ENCODE peak calls at places on chromosomes 2 and 18, in eight cellular contexts. One of them, this sample, is unnamed.

GRCh38 chr2:36670881-36671595 is 25.5 kb upstream of the VIT start:
- DNase-seq in ovary: no peak
- DNase-seq in prostate gland: no peak
- DNase-seq in Peyer's patch: no peak
- DNase-seq in heart right ventricle: no peak
- DNase-seq in colonic mucosa: no peak
- DNase-seq in neural progenitor cell: no peak
- DNase-seq in breast epithelium: no peak
- DNase-seq in this sample: no peak

GRCh38 chr2:147790580-147790979 is 54.2 kb upstream of the ACVR2A start:
- DNase-seq in ovary: no peak
- DNase-seq in prostate gland: no peak
- DNase-seq in Peyer's patch: no peak
- DNase-seq in heart right ventricle: no peak
- DNase-seq in colonic mucosa: no peak
- DNase-seq in neural progenitor cell: no peak
- DNase-seq in breast epithelium: no peak
- DNase-seq in this sample: no peak

GRCh38 chr2:122322815-122323214 is 567.4 kb downstream of the TSN start:
- DNase-seq in ovary: no peak
- DNase-seq in prostate gland: no peak
- DNase-seq in Peyer's patch: no peak
- DNase-seq in heart right ventricle: no peak
- DNase-seq in colonic mucosa: no peak
- DNase-seq in neural progenitor cell: peak; percentile 48
- DNase-seq in breast epithelium: no peak
- DNase-seq in this sample: no peak

GRCh38 chr18:45662468-45662867 is 47.2 kb downstream of the SLC14A2 start:
- DNase-seq in ovary: no peak
- DNase-seq in prostate gland: no peak
- DNase-seq in Peyer's patch: no peak
- DNase-seq in heart right ventricle: no peak
- DNase-seq in colonic mucosa: no peak
- DNase-seq in neural progenitor cell: no peak
- DNase-seq in breast epithelium: no peak
- DNase-seq in this sample: no peak

GRCh38 chr18:34803877-34804276 is 93.8 kb downstream of the DTNA start:
- DNase-seq in ovary: no peak
- DNase-seq in prostate gland: no peak
- DNase-seq in Peyer's patch: no peak
- DNase-seq in heart right ventricle: no peak
- DNase-seq in colonic mucosa: no peak
- DNase-seq in neural progenitor cell: no peak
- DNase-seq in breast epithelium: no peak
- DNase-seq in this sample: no peak

GRCh38 chr2:198930170-198930569 is 527.6 kb downstream of the SATB2 start:
- DNase-seq in ovary: no peak
- DNase-seq in prostate gland: no peak
- DNase-seq in Peyer's patch: peak; percentile 51
- DNase-seq in heart right ventricle: no peak
- DNase-seq in colonic mucosa: no peak
- DNase-seq in neural progenitor cell: peak; percentile 33
- DNase-seq in breast epithelium: no peak
- DNase-seq in this sample: no peak

GRCh38 chr2:70087703-70088507 is 628 bp downstream of the PCBP1 start:
- DNase-seq in ovary: peak; percentile 53
- DNase-seq in prostate gland: peak; percentile 26
- DNase-seq in Peyer's patch: peak; percentile 73
- DNase-seq in heart right ventricle: peak; percentile 51
- DNase-seq in colonic mucosa: peak; percentile 79
- DNase-seq in neural progenitor cell: peak; percentile 67
- DNase-seq in breast epithelium: peak; percentile 42
- DNase-seq in this sample: peak; percentile 58

GRCh38 chr2:239543696-239544095 is 142.9 kb upstream of the HDAC4 start:
- DNase-seq in ovary: no peak
- DNase-seq in prostate gland: no peak
- DNase-seq in Peyer's patch: no peak
- DNase-seq in heart right ventricle: no peak
- DNase-seq in colonic mucosa: no peak
- DNase-seq in neural progenitor cell: no peak
- DNase-seq in breast epithelium: no peak
- DNase-seq in this sample: no peak

GRCh38 chr2:119283873-119284331 is 60.3 kb downstream of the STEAP3 start:
- DNase-seq in ovary: no peak
- DNase-seq in prostate gland: peak; percentile 95
- DNase-seq in Peyer's patch: peak; percentile 59
- DNase-seq in heart right ventricle: peak; percentile 46
- DNase-seq in colonic mucosa: no peak
- DNase-seq in neural progenitor cell: no peak
- DNase-seq in breast epithelium: peak; percentile 97
- DNase-seq in this sample: peak; percentile 69

GRCh38 chr2:224086226-224086911 is 47.3 kb upstream of the SERPINE2 start:
- DNase-seq in ovary: no peak
- DNase-seq in prostate gland: no peak
- DNase-seq in Peyer's patch: no peak
- DNase-seq in heart right ventricle: no peak
- DNase-seq in colonic mucosa: no peak
- DNase-seq in neural progenitor cell: no peak
- DNase-seq in breast epithelium: no peak
- DNase-seq in this sample: no peak

GRCh38 chr2:84781942-84782716 is 98.8 kb downstream of the TRABD2A start:
- DNase-seq in ovary: no peak
- DNase-seq in prostate gland: no peak
- DNase-seq in Peyer's patch: peak; percentile 86
- DNase-seq in heart right ventricle: no peak
- DNase-seq in colonic mucosa: peak; percentile 83
- DNase-seq in neural progenitor cell: no peak
- DNase-seq in breast epithelium: no peak
- DNase-seq in this sample: peak; percentile 38

GRCh38 chr2:217058791-217059755 is 199.2 kb upstream of the TNP1 start:
- DNase-seq in ovary: no peak
- DNase-seq in prostate gland: no peak
- DNase-seq in Peyer's patch: no peak
- DNase-seq in heart right ventricle: no peak
- DNase-seq in colonic mucosa: no peak
- DNase-seq in neural progenitor cell: no peak
- DNase-seq in breast epithelium: no peak
- DNase-seq in this sample: no peak

GRCh38 chr18:62718268-62718800 is 3.0 kb downstream of the PHLPP1 start:
- DNase-seq in ovary: no peak
- DNase-seq in prostate gland: no peak
- DNase-seq in Peyer's patch: no peak
- DNase-seq in heart right ventricle: no peak
- DNase-seq in colonic mucosa: no peak
- DNase-seq in neural progenitor cell: no peak
- DNase-seq in breast epithelium: no peak
- DNase-seq in this sample: no peak

GRCh38 chr2:235737840-235738239 is 244.0 kb downstream of the AGAP1 start:
- DNase-seq in ovary: no peak
- DNase-seq in prostate gland: no peak
- DNase-seq in Peyer's patch: no peak
- DNase-seq in heart right ventricle: no peak
- DNase-seq in colonic mucosa: no peak
- DNase-seq in neural progenitor cell: no peak
- DNase-seq in breast epithelium: no peak
- DNase-seq in this sample: no peak

GRCh38 chr2:235737396-235737795 is 243.6 kb downstream of the AGAP1 start:
- DNase-seq in ovary: no peak
- DNase-seq in prostate gland: no peak
- DNase-seq in Peyer's patch: no peak
- DNase-seq in heart right ventricle: no peak
- DNase-seq in colonic mucosa: no peak
- DNase-seq in neural progenitor cell: no peak
- DNase-seq in breast epithelium: no peak
- DNase-seq in this sample: no peak

GRCh38 chr2:235739704-235740415 is 246.0 kb downstream of the AGAP1 start:
- DNase-seq in ovary: no peak
- DNase-seq in prostate gland: no peak
- DNase-seq in Peyer's patch: no peak
- DNase-seq in heart right ventricle: no peak
- DNase-seq in colonic mucosa: no peak
- DNase-seq in neural progenitor cell: no peak
- DNase-seq in breast epithelium: no peak
- DNase-seq in this sample: no peak

GRCh38 chr2:235734168-235734567 is 240.3 kb downstream of the AGAP1 start:
- DNase-seq in ovary: no peak
- DNase-seq in prostate gland: no peak
- DNase-seq in Peyer's patch: no peak
- DNase-seq in heart right ventricle: no peak
- DNase-seq in colonic mucosa: no peak
- DNase-seq in neural progenitor cell: no peak
- DNase-seq in breast epithelium: no peak
- DNase-seq in this sample: no peak

DNA sequence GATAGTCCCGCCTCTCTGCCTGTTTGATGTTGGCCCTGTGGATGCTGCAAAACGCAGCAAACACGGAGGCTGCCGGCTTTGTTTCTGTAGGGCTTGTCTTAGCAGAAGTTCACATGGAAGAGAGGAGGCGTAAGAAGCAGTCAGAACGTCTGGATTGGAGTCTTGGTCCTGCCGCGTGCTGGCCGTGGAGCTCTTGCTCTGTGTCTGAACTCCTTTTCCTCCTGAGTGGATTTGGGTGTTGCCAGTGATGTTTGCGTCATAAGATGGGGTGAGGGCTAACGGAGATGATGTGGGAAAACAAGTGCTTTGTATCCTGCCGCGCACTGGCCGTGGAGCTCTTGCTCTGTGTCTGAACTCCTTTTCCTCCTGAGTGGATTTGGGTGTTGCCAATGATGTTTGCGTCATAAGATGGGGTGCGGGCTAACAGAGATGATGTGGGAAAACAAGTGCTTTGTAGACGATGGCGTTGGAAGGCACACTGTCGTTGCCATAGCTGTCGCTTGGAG is 240.9 kb downstream of the AGAP1 start:
- DNase-seq in ovary: no peak
- DNase-seq in prostate gland: no peak
- DNase-seq in Peyer's patch: no peak
- DNase-seq in heart right ventricle: peak; percentile 35
- DNase-seq in colonic mucosa: no peak
- DNase-seq in neural progenitor cell: no peak
- DNase-seq in breast epithelium: no peak
- DNase-seq in this sample: no peak
- H3K27ac ChIP-seq in ovary: no peak overlapping the region
- H3K27ac ChIP-seq in prostate gland: no peak overlapping the region
- H3K27ac ChIP-seq in Peyer's patch: no peak overlapping the region
- H3K27ac ChIP-seq in heart right ventricle: peak overlapping the region; percentile 47
- H3K27ac ChIP-seq in colonic mucosa: no peak overlapping the region
- H3K27ac ChIP-seq in neural progenitor cell: no peak overlapping the region
- H3K27ac ChIP-seq in breast epithelium: peak overlapping the region; percentile 38
- H3K27ac ChIP-seq in this sample: no peak overlapping the region

DNA sequence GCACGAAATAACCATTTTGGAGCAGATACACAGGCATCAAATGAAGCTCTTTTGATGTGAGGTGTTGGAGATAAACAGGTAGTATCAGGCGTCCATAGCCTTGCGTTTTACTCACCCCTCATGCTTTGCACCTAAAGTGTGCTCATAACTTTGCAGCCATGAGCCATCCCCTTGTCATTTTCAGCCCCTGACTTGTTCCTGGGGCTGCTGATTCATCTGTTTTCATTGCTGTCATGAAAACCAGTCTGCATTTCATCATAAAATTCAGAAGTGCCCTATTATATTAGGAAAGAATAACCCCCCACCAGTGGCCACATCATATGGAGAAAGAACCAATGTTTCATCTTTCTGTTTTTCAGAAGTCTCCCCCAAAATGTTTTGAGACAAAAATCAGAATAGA is 329.7 kb upstream of the NRP2 start:
- DNase-seq in ovary: no peak
- DNase-seq in prostate gland: no peak
- DNase-seq in Peyer's patch: no peak
- DNase-seq in heart right ventricle: no peak
- DNase-seq in colonic mucosa: no peak
- DNase-seq in neural progenitor cell: no peak
- DNase-seq in breast epithelium: no peak
- DNase-seq in this sample: no peak
- TF ChIP-seq CTCF in ovary: no peak
- TF ChIP-seq CTCF in prostate gland: no peak
- TF ChIP-seq CTCF in Peyer's patch: no peak
- TF ChIP-seq CTCF in heart right ventricle: no peak
- TF ChIP-seq CTCF in colonic mucosa: no peak
- TF ChIP-seq CTCF in neural progenitor cell: no peak
- TF ChIP-seq CTCF in breast epithelium: no peak
- TF ChIP-seq CTCF in this sample: no peak

GRCh38 chr18:80109676-80110078 is 615 bp downstream of the ADNP2 start:
- DNase-seq in ovary: peak; percentile 59
- DNase-seq in prostate gland: peak; percentile 6
- DNase-seq in Peyer's patch: peak; percentile 57
- DNase-seq in heart right ventricle: peak; percentile 37
- DNase-seq in colonic mucosa: peak; percentile 57
- DNase-seq in neural progenitor cell: peak; percentile 75
- DNase-seq in breast epithelium: peak; percentile 21
- DNase-seq in this sample: no peak
- H3K27ac ChIP-seq in ovary: peak overlapping the region; percentile 93
- H3K27ac ChIP-seq in prostate gland: peak overlapping the region; percentile 81
- H3K27ac ChIP-seq in Peyer's patch: peak overlapping the region; percentile 93
- H3K27ac ChIP-seq in heart right ventricle: peak overlapping the region; percentile 88
- H3K27ac ChIP-seq in colonic mucosa: peak overlapping the region; percentile 12
- H3K27ac ChIP-seq in neural progenitor cell: no peak overlapping the region
- H3K27ac ChIP-seq in breast epithelium: peak overlapping the region; percentile 96
- H3K27ac ChIP-seq in this sample: peak overlapping the region; percentile 97

DNA sequence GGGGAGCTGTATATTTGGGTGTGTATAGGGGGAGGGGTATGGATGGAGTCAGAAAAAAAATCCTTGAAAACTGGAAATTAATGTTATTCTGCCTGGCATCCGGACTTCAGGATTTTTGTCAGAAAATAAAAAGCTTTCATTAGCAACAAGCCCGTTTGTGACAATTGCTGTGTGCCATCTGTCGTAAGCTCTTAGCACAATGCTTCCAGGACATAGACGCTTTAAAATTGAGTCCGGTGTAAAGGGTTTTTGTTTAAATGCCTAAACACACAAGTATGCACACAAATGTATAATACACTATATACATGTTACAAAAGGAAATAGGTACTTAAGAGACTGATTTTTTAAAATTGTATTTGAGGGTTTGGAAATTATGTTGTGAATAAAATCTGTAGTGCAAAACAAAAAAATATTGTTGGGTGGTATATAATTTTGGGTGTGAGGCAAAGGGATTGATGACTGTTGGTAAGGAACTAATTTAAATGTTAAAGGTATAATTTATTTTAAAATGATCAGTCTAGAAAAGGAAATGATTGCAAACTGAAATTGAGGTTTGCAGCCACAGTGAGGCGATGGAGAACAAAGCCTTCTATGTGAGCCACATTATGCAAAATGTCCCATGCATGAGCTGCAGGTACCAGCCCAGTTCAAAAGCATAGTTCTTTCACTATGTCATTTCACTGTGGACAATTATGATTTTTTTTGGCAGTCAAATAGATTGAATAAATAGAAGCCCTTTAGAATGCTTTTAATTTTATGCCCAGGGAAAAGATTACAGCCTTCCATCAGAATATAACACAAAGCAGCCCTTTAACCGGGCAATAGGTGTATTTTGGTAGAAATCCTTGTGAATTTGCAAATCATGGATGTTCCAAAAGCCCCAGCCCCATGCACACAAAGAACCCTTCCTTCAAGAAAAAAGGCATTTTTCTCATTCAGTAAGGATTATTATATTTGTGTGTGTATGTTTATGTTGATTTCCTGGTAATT is 1.5 kb downstream of the MAP2 start:
- DNase-seq in ovary: no peak
- DNase-seq in prostate gland: no peak
- DNase-seq in Peyer's patch: no peak
- DNase-seq in heart right ventricle: no peak
- DNase-seq in colonic mucosa: no peak
- DNase-seq in neural progenitor cell: peak; percentile 38
- DNase-seq in breast epithelium: no peak
- DNase-seq in this sample: no peak
- TF ChIP-seq CTCF in ovary: no peak
- TF ChIP-seq CTCF in prostate gland: peak; percentile 56
- TF ChIP-seq CTCF in Peyer's patch: no peak
- TF ChIP-seq CTCF in heart right ventricle: peak; percentile 76
- TF ChIP-seq CTCF in colonic mucosa: no peak
- TF ChIP-seq CTCF in neural progenitor cell: peak; percentile 60
- TF ChIP-seq CTCF in breast epithelium: peak; percentile 43
- TF ChIP-seq CTCF in this sample: no peak